ENCODE peak calls at places on chromosomes 3 and 15, in seven cellular contexts. P, S, M, R, O, G and V are unnamed samples.

GRCh38 chr15:82709081-82709420 is 624 bp downstream of the AP3B2 start:
- DNase-seq in R (no peak), O (no peak), G (no peak), S (no peak), P (no peak), M (peak), V (no peak)

GRCh38 chr3:192570757-192571156 is 156.6 kb downstream of the FGF12 start:
- DNase-seq in O (no peak), P (no peak), G (no peak), R (no peak), S (no peak), M (no peak), V (no peak)

GRCh38 chr3:184559336-184559735 is 2.2 kb upstream of the EPHB3 start:
- DNase-seq in P (no peak), M (no peak), R (no peak), G (peak), O (no peak), S (no peak), V (no peak)

GRCh38 chr3:36695769-36696137 is 68.6 kb downstream of the DCLK3 start:
- DNase-seq in P (no peak), O (no peak), M (no peak), S (no peak), G (no peak), R (no peak), V (no peak)

GRCh38 chr3:143952569-143953069 is 19.0 kb upstream of the DIPK2A start:
- DNase-seq in P (no peak), O (no peak), S (no peak), R (no peak), M (no peak), G (no peak), V (no peak)

GRCh38 chr15:32802296-32802936 is 84.6 kb downstream of the GREM1 start:
- DNase-seq in P (no peak), O (no peak), S (no peak), R (no peak), M (no peak), G (no peak), V (no peak)

GRCh38 chr3:69948246-69948862 is 51.2 kb upstream of the SAMMSON start:
- DNase-seq in P (peak), R (no peak), O (peak), G (peak), S (peak), M (no peak), V (no peak)

GRCh38 chr3:198096015-198096414 is 136.0 kb downstream of the LMLN start:
- DNase-seq in S (no peak), R (no peak), O (no peak), M (no peak), G (no peak), P (no peak), V (no peak)

GRCh38 chr3:31235062-31235704 is 297.5 kb upstream of the STT3B start:
- DNase-seq in O (peak), G (no peak), P (no peak), M (no peak), S (no peak), R (no peak), V (no peak)

GRCh38 chr3:183560607-183561006 is 5.1 kb upstream of the KLHL6 start:
- DNase-seq in P (no peak), G (no peak), O (no peak), R (no peak), S (no peak), M (no peak), V (no peak)

GRCh38 chr3:135860761-135861160 is 104.8 kb upstream of the PPP2R3A start:
- DNase-seq in P (no peak), O (no peak), R (no peak), M (no peak), S (no peak), G (no peak), V (no peak)

GRCh38 chr3:179948740-179949139 is 88.0 kb downstream of the PEX5L start:
- DNase-seq in G (no peak), P (no peak), M (no peak), S (no peak), R (no peak), O (no peak), V (no peak)

GRCh38 chr3:137762674-137763593 is 1.2 kb upstream of the SOX14 start:
- DNase-seq in R (no peak), M (no peak), S (no peak), P (no peak), O (peak), G (no peak), V (no peak)

GRCh38 chr3:137763594-137763938 is 549 bp upstream of the SOX14 start:
- DNase-seq in G (no peak), P (no peak), O (peak), R (no peak), S (no peak), M (peak), V (no peak)

GRCh38 chr3:137765310-137766033 is 1.4 kb downstream of the SOX14 start:
- DNase-seq in S (no peak), O (peak), G (no peak), P (no peak), R (no peak), M (peak), V (no peak)

GRCh38 chr3:137764563-137765309 is 621 bp downstream of the SOX14 start:
- DNase-seq in M (peak), S (no peak), G (no peak), O (peak), P (no peak), R (no peak), V (no peak)

GRCh38 chr3:137764001-137764433 is at the start of gene SOX14:
- DNase-seq in O (peak), M (peak), G (peak), S (peak), P (peak), R (no peak), V (no peak)
- TF ChIP-seq SIN3A in O (no peak), M (no peak), G (no peak), S (no peak), P (no peak), R (no peak), V (no peak)

GRCh38 chr3:128062033-128062745 is 10.0 kb downstream of the SEC61A1 start:
- DNase-seq in O (no peak), M (no peak), S (no peak), P (no peak), G (no peak), R (no peak), V (no peak)
- H3K27ac ChIP-seq in O (peak), M (no peak), S (no peak), P (no peak), G (no peak), R (no peak), V (no peak)

GRCh38 chr3:105254154-105254553 is 112.6 kb upstream of the ALCAM start:
- DNase-seq in M (no peak), O (no peak), R (no peak), P (no peak), G (no peak), S (no peak), V (no peak)
- TF ChIP-seq SIN3A in M (no peak), O (no peak), R (no peak), P (no peak), G (no peak), S (no peak), V (no peak)

GRCh38 chr15:65731926-65732325 is 60.2 kb downstream of the DENND4A start:
- DNase-seq in R (no peak), G (no peak), O (no peak), S (no peak), P (no peak), M (no peak), V (no peak)

GRCh38 chr15:65738649-65739048 is 53.4 kb downstream of the DENND4A start:
- DNase-seq in P (no peak), M (no peak), O (no peak), G (no peak), R (no peak), S (no peak), V (no peak)

GRCh38 chr15:65730560-65731172 is 61.4 kb downstream of the DENND4A start:
- DNase-seq in O (no peak), S (peak), P (no peak), G (no peak), M (no peak), R (no peak), V (peak)

GRCh38 chr15:65732698-65733097 is 59.4 kb downstream of the DENND4A start:
- DNase-seq in O (no peak), R (no peak), S (no peak), G (no peak), M (no peak), P (no peak), V (no peak)
- H3K27ac ChIP-seq in O (no peak), R (no peak), S (no peak), G (no peak), M (no peak), P (no peak), V (no peak)